ENCODE peak calls at places on chromosome 5, in nine cellular contexts. G is K562, C is mucosa of descending colon, U is mammary epithelial cell, N is psoas muscle, F is A549, Y is fibroblast of lung, J is GM12878, K is MM.1S. P is an unnamed sample.

GRCh38 chr5:81896764-81897163 is 75.1 kb upstream of the ATG10 start:
- DNase-seq in G (no peak), C (no peak), U (no peak), N (no peak), F (no peak), Y (peak; percentile 22), J (no peak), K (no peak), P (no peak)

GRCh38 chr5:53381-54174 is 38.4 kb upstream of the PLEKHG4B start:
- DNase-seq in G (peak; percentile 74), C (no peak), U (peak; percentile 16), N (no peak), F (peak; percentile 49), Y (no peak), J (no peak), K (no peak), P (no peak)

GRCh38 chr5:157558089-157558595 is 17.4 kb downstream of the ADAM19 start:
- DNase-seq in G (no peak), C (no peak), U (peak; percentile 43), N (no peak), F (no peak), Y (peak; percentile 77), J (no peak), K (no peak), P (no peak)

GRCh38 chr5:157917909-157918809 is 59.2 kb upstream of the CLINT1 start:
- DNase-seq in G (peak; percentile 24), C (peak; percentile 82), U (peak; percentile 73), N (peak; percentile 72), F (peak; percentile 86), Y (peak; percentile 73), J (no peak), K (peak; percentile 70), P (no peak)

GRCh38 chr5:56950626-56951130 is 1.2 kb downstream of the MIER3 start:
- DNase-seq in G (peak; percentile 26), C (peak; percentile 78), U (peak; percentile 62), N (peak; percentile 78), F (peak; percentile 49), Y (peak; percentile 81), J (peak; percentile 5), K (peak; percentile 70), P (peak; percentile 63)

GRCh38 chr5:154159343-154159742 is 31.2 kb upstream of the GALNT10 start:
- DNase-seq in G (no peak), C (no peak), U (peak; percentile 15), N (no peak), F (no peak), Y (peak; percentile 8), J (no peak), K (no peak), P (no peak)

GRCh38 chr5:860506-861150 is 9.8 kb upstream of the ZDHHC11 start:
- DNase-seq in G (peak; percentile 14), C (no peak), U (no peak), N (peak; percentile 39), F (no peak), Y (no peak), J (no peak), K (no peak), P (no peak)

GRCh38 chr5:109529520-109529919 is 119.7 kb upstream of the PJA2 start:
- DNase-seq in G (no peak), C (no peak), U (peak; percentile 18), N (peak; percentile 41), F (no peak), Y (peak; percentile 66), J (no peak), K (no peak), P (no peak)

GRCh38 chr5:53616939-53617549 is 56.6 kb downstream of the NDUFS4 start:
- DNase-seq in G (peak; percentile 9), C (no peak), U (peak; percentile 3), N (no peak), F (no peak), Y (no peak), J (no peak), K (no peak), P (no peak)

GRCh38 chr5:90849939-90850338 is 291.3 kb downstream of the ADGRV1 start:
- DNase-seq in G (peak; percentile 13), C (no peak), U (no peak), N (no peak), F (no peak), Y (no peak), J (no peak), K (no peak), P (no peak)

GRCh38 chr5:61132559-61132958 is 29.7 kb downstream of the SMIM15 start:
- DNase-seq in G (no peak), C (no peak), U (no peak), N (no peak), F (no peak), Y (peak; percentile 59), J (no peak), K (no peak), P (no peak)

GRCh38 chr5:135491038-135491551 is 38.9 kb upstream of the TIFAB start:
- DNase-seq in G (no peak), C (no peak), U (no peak), N (no peak), F (no peak), Y (no peak), J (no peak), K (no peak), P (no peak)

GRCh38 chr5:137144656-137145055 is 354.5 kb downstream of the SPOCK1 start:
- DNase-seq in G (no peak), C (no peak), U (no peak), N (no peak), F (no peak), Y (no peak), J (no peak), K (no peak), P (no peak)

GRCh38 chr5:137147346-137147745 is 351.8 kb downstream of the SPOCK1 start:
- DNase-seq in G (no peak), C (no peak), U (no peak), N (no peak), F (no peak), Y (no peak), J (no peak), K (no peak), P (no peak)

GRCh38 chr5:137145726-137146125 is 353.4 kb downstream of the SPOCK1 start:
- DNase-seq in G (no peak), C (no peak), U (no peak), N (no peak), F (no peak), Y (no peak), J (no peak), K (no peak), P (no peak)

GRCh38 chr5:137148128-137148527 is 351.0 kb downstream of the SPOCK1 start:
- DNase-seq in G (no peak), C (no peak), U (no peak), N (no peak), F (no peak), Y (no peak), J (no peak), K (no peak), P (no peak)

DNA sequence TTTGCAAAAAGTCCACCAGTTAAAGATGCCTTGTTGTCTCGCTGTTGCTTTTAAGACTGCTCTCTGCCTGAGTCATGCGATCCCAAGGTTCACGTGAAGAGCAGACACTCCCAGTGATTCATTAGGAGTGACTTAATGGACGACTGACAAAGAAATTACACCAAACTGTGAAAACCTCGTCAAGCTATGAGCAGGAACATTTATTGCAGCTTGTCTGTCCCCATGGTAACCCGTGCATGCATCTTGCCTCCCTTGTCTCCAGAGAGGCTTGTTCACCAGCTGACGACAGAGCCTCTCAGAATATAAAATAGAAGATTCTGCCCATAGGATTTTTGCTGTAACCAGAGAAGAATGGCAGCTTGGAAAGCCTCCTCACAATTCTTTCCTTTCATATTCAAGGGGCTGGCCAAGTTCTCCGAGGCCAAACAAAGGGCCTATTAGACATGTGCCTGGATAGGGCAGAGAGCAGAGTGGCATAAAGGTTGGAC is 352.7 kb downstream of the SPOCK1 start:
- DNase-seq in G (no peak), C (no peak), U (peak; percentile 99), N (peak; percentile 48), F (peak; percentile 66), Y (peak; percentile 93), J (no peak), K (no peak), P (no peak)
- H3K4me1 ChIP-seq in G (no peaks in the 10 kb centered on the region), C (no peaks in the 10 kb centered on the region), U (peaks cover 40% of the 10 kb centered on the region), N (no peaks in the 10 kb centered on the region), F (peaks cover 3% of the 10 kb centered on the region), Y (peaks cover 23% of the 10 kb centered on the region), J (no peaks in the 10 kb centered on the region), K (no peaks in the 10 kb centered on the region), P (no peaks in the 10 kb centered on the region)

GRCh38 chr5:120788481-120788880 is 324.4 kb downstream of the PRR16 start:
- DNase-seq in G (no peak), C (no peak), U (no peak), N (no peak), F (no peak), Y (no peak), J (no peak), K (no peak), P (no peak)
- H3K4me3 ChIP-seq in G (no peak overlapping the region), C (no peak overlapping the region), U (no peak overlapping the region), N (no peak overlapping the region), F (no peak overlapping the region), Y (no peak overlapping the region), J (no peak overlapping the region), K (no peak overlapping the region), P (no peak overlapping the region)

GRCh38 chr5:148729182-148729581 is 74.9 kb upstream of the HTR4 start:
- DNase-seq in G (peak; percentile 33), C (no peak), U (no peak), N (no peak), F (peak; percentile 24), Y (no peak), J (no peak), K (peak; percentile 23), P (no peak)
- TF ChIP-seq CTCF in G (peak; percentile 49), C (no peak), U (no peak), N (no peak), F (no peak), Y (peak; percentile 9), J (no peak), K (peak; percentile 43), P (no peak)

GRCh38 chr5:125719681-125720676 is 703.2 kb upstream of the GRAMD2B start:
- DNase-seq in G (no peak), C (no peak), U (peak; percentile 48), N (no peak), F (no peak), Y (no peak), J (no peak), K (no peak), P (no peak)

GRCh38 chr5:125720745-125721144 is 702.5 kb upstream of the GRAMD2B start:
- DNase-seq in G (no peak), C (no peak), U (no peak), N (no peak), F (no peak), Y (no peak), J (no peak), K (no peak), P (no peak)

GRCh38 chr5:125712397-125712796 is 710.8 kb upstream of the GRAMD2B start:
- DNase-seq in G (no peak), C (no peak), U (no peak), N (no peak), F (no peak), Y (no peak), J (no peak), K (no peak), P (no peak)

GRCh38 chr5:125713406-125713805 is 709.8 kb upstream of the GRAMD2B start:
- DNase-seq in G (no peak), C (no peak), U (no peak), N (no peak), F (no peak), Y (no peak), J (no peak), K (no peak), P (no peak)

DNA sequence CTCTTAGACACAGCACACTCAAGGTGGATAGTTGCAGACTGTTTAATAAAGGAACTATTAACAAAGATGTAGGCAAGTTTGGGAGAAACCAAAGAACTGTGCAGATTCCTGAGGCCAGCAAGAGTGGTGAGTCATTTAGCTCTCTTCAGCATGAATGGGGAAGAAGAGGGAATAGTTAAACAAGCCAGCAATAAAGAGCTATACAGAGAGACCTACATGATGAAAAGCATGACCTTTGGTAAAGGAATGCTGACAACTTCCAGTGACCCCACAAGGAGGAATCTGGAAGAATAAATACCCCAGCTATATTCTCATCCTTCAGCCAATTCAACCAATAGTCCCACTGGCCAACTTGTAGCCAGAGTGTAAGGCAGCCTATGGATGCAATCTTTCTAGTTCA is 706.0 kb upstream of the GRAMD2B start:
- DNase-seq in G (no peak), C (no peak), U (peak; percentile 74), N (no peak), F (peak; percentile 17), Y (peak; percentile 87), J (no peak), K (no peak), P (no peak)
- H3K4me1 ChIP-seq in G (no peaks in the 10 kb centered on the region), C (peaks cover 13% of the 10 kb centered on the region), U (peaks cover 7% of the 10 kb centered on the region), N (peaks cover 4% of the 10 kb centered on the region), F (no peaks in the 10 kb centered on the region), Y (peaks cover 3% of the 10 kb centered on the region), J (no peaks in the 10 kb centered on the region), K (no peaks in the 10 kb centered on the region), P (no peaks in the 10 kb centered on the region)